ENCODE peak calls at places on chromosomes 11 and 22, in nine cellular contexts. D is psoas muscle, Z is bronchial epithelial cell, S is Panc1, J is adrenal gland, L is left ventricle myocardium inferior, Y is colonic mucosa, A is tibial nerve, M is keratinocyte. K is an unnamed sample.

GRCh38 chr11:34501500-34501899 is 12.1 kb downstream of the ELF5 start:
- DNase-seq in D (peak; percentile 49), Z (peak; percentile 55), S (no peak), J (peak; percentile 27), L (no peak), Y (no peak), A (no peak), M (no peak), K (no peak)

GRCh38 chr11:46914363-46914762 is 4.0 kb downstream of the LRP4 start:
- DNase-seq in D (peak; percentile 64), Z (peak; percentile 60), S (no peak), J (peak; percentile 72), L (peak; percentile 50), Y (no peak), A (no peak), M (no peak), K (no peak)

GRCh38 chr11:66419825-66420224 is 1.0 kb upstream of the NPAS4 start:
- DNase-seq in D (no peak), Z (no peak), S (no peak), J (no peak), L (no peak), Y (no peak), A (no peak), M (no peak), K (no peak)

GRCh38 chr11:67271548-67272284 is 5.4 kb downstream of the GRK2 start:
- DNase-seq in D (no peak), Z (no peak), S (no peak), J (no peak), L (no peak), Y (no peak), A (peak; percentile 15), M (no peak), K (no peak)

GRCh38 chr11:119759324-119759723 is 30.3 kb upstream of the NECTIN1 start:
- DNase-seq in D (no peak), Z (peak; percentile 72), S (no peak), J (no peak), L (no peak), Y (no peak), A (no peak), M (no peak), K (no peak)

GRCh38 chr11:6862961-6863360 is at the start of gene OR10A2:
- DNase-seq in D (no peak), Z (peak; percentile 10), S (no peak), J (no peak), L (no peak), Y (no peak), A (no peak), M (no peak), K (no peak)

GRCh38 chr11:34957606-34958005 is 41.2 kb downstream of the PDHX start:
- DNase-seq in D (no peak), Z (no peak), S (no peak), J (no peak), L (no peak), Y (no peak), A (no peak), M (no peak), K (no peak)

GRCh38 chr11:74870485-74870884 is 78.4 kb downstream of the XRRA1 start:
- DNase-seq in D (no peak), Z (peak; percentile 27), S (no peak), J (no peak), L (no peak), Y (no peak), A (no peak), M (no peak), K (no peak)

GRCh38 chr22:26547426-26547825 is 35.2 kb upstream of the TFIP11 start:
- DNase-seq in D (no peak), Z (peak; percentile 74), S (no peak), J (no peak), L (no peak), Y (no peak), A (no peak), M (peak; percentile 46), K (no peak)

GRCh38 chr22:26545385-26545784 is 33.1 kb upstream of the TFIP11 start:
- DNase-seq in D (no peak), Z (no peak), S (no peak), J (no peak), L (no peak), Y (no peak), A (no peak), M (no peak), K (no peak)

GRCh38 chr22:26545827-26546226 is 33.6 kb upstream of the TFIP11 start:
- DNase-seq in D (no peak), Z (no peak), S (no peak), J (no peak), L (no peak), Y (no peak), A (no peak), M (no peak), K (no peak)

GRCh38 chr22:26547837-26548236 is 35.6 kb upstream of the TFIP11 start:
- DNase-seq in D (no peak), Z (no peak), S (no peak), J (no peak), L (no peak), Y (no peak), A (no peak), M (no peak), K (no peak)

DNA sequence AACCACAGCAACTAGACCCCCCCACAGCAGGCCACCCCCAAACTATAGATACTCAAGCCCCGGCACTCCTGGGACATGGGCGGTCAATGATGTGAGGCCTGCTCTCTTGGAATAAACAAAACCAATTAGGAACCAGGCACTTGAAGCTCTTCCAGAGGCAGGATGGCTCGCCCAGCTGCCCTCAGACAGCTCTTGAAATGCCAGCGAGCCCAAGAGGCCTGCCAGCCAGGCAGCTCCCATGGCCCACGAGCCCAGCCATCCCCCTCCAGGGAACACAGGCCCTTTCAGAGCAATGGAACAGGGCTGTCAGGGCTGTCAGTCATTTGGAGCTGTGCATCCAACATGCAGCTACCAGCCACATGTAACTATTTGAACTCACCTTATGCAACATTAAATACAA is 34.0 kb upstream of the TFIP11 start:
- DNase-seq in D (no peak), Z (no peak), S (no peak), J (no peak), L (peak; percentile 71), Y (no peak), A (no peak), M (no peak), K (no peak)
- TF ChIP-seq CTCF in D (no peak), Z (no peak), S (no peak), J (no peak), L (no peak), Y (no peak), A (no peak), M (no peak), K (no peak)

GRCh38 chr11:62923634-62924411 is 2.7 kb upstream of the CHRM1 start:
- DNase-seq in D (no peak), Z (no peak), S (no peak), J (no peak), L (no peak), Y (no peak), A (no peak), M (no peak), K (peak; percentile 69)

GRCh38 chr11:62921573-62922188 is 518 bp upstream of the CHRM1 start:
- DNase-seq in D (no peak), Z (peak; percentile 13), S (no peak), J (no peak), L (no peak), Y (peak; percentile 57), A (no peak), M (no peak), K (peak; percentile 61)

GRCh38 chr11:62922189-62922589 is 1.0 kb upstream of the CHRM1 start:
- DNase-seq in D (no peak), Z (peak; percentile 13), S (no peak), J (no peak), L (no peak), Y (no peak), A (no peak), M (no peak), K (no peak)

GRCh38 chr11:62921201-62921572 is at the start of gene CHRM1:
- DNase-seq in D (no peak), Z (no peak), S (no peak), J (no peak), L (no peak), Y (peak; percentile 50), A (no peak), M (no peak), K (peak; percentile 70)

DNA sequence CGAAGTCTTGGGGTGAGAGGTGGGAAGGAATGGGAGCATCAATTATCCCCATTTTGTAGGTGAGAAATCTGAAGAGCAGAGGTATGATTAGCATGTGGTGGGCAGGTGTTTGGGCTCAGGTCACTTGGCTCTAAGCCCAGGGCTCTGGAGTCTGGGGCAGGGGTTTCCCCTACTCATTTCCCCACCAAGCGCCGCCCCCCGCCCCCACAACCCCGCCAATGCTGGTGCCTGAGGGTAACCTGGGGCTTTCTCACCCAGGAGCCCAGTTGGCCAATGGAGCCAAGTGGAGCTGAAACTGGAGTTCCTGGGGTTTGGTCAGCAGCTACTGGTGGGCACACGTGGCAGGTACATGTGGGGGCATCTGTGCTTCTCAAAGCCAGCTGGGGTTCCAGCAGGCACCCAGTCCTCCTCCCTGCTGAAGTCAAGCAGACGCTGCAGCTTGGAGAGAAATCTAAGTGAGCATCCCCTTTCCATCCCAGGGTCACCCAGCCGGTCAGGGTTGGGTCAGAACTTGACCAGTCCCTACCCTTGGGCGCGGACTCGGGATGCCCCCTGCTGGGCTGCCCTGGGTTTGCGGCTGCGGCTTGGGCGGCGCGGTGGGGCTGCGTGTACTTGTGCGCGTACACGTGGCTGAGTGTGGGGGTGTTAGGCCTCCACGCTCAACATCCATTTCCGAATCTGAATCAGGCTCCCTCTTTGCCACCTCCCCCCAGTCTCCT is 1.6 kb upstream of the CHRM1 start:
- DNase-seq in D (no peak), Z (no peak), S (no peak), J (no peak), L (no peak), Y (no peak), A (no peak), M (no peak), K (no peak)
- H3K27me3 ChIP-seq in D (peaks cover 34% of the 10 kb centered on the region), Z (peaks cover 56% of the 10 kb centered on the region), S (peaks cover 2% of the 10 kb centered on the region), J (peaks cover 47% of the 10 kb centered on the region), L (peaks cover 79% of the 10 kb centered on the region), Y (peaks cover 54% of the 10 kb centered on the region), A (no peaks in the 10 kb centered on the region), M (peaks cover 75% of the 10 kb centered on the region), K (no peaks in the 10 kb centered on the region)

DNA sequence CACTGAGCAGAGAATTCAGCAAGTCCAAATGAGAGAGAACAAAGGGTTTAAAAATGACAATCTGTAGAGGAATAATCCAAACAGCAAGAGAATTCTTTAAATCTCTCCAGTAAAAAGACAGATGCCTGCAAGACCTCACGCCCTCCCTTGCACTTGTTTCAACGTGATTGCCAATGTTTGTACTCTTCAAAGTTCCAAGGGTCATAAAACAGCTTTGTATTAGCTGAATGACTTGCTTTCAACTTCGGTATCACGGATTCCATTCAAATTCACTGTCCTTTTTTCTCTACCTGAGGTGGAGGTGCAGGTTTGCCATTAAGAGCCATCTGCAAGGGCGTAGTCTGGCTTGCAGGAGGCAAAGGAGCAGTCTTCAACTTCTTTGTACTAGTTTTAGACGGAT is 41.1 kb upstream of the CHRNA10 start:
- DNase-seq in D (no peak), Z (no peak), S (no peak), J (no peak), L (no peak), Y (no peak), A (no peak), M (no peak), K (no peak)
- H3K36me3 ChIP-seq in D (peaks cover 66% of the 10 kb centered on the region), Z (peaks cover 6% of the 10 kb centered on the region), S (peaks cover 76% of the 10 kb centered on the region), J (peaks cover 62% of the 10 kb centered on the region), L (peaks cover 87% of the 10 kb centered on the region), Y (peaks cover 5% of the 10 kb centered on the region), A (no peaks in the 10 kb centered on the region), M (peaks cover 27% of the 10 kb centered on the region), K (no peaks in the 10 kb centered on the region)

DNA sequence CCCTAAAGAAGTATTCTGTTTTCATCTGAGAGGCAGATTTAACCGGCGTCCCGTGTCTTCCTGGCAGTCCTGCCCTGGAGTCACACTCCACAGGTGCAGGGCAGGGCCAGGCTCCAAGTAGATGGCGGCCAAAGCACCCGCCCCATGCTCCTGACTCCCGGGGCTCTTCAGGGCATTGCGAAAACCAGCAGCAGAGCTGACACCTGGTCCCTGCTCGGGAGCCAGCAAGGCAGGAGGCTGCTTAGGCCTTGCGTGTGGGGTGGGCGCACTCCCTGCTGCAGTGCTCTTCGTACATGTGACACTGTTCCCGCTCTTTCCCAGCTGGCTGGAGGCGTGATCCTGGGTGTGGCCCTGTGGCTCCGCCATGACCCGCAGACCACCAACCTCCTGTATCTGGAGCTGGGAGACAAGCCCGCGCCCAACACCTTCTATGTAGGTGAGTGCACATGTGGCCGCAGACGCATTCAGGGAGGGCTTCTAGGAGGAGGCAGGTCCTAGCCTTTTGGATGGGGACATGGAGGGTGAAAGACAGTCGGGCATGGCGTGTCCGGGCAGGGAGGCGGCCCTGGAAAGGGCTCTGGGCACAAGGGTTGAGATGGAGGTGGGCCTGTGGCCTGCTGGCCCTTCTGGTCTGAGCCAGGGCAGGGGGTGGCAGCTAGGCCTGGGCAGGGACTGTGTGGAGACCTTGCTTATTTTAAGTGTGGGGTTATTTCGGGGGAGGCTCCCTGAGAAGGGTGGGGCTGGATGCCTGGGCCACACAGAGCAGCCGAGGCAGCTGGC is 10.3 kb upstream of the TSSC4 start:
- DNase-seq in D (peak; percentile 50), Z (no peak), S (no peak), J (no peak), L (no peak), Y (no peak), A (no peak), M (no peak), K (no peak)
- TF ChIP-seq CTCF in D (no peak), Z (no peak), S (no peak), J (no peak), L (no peak), Y (no peak), A (no peak), M (no peak), K (no peak)